ENCODE peak calls at places on chromosome 6, in eight cellular contexts. Y is BJ; A is posterior cingulate gyrus; G is epithelial cell of esophagus; Q is activated naive CD8-positive, alpha-beta T cell treated with anti-CD3 and anti-CD28 coated beads for 36 hours; I is testis; R is NCI-H1930; H is CD8-positive, alpha-beta T cell. L is an unnamed sample.

GRCh38 chr6:160135922-160136655 is 14.5 kb downstream of the SLC22A1 start:
- DNase-seq in Y (no peak), A (no peak), G (no peak), Q (no peak), I (no peak), R (no peak), H (no peak), L (no peak)

GRCh38 chr6:14917101-14917500 is 328.8 kb upstream of the JARID2 start:
- DNase-seq in Y (peak), A (no peak), G (peak), Q (no peak), I (no peak), R (no peak), H (no peak), L (peak)

GRCh38 chr6:13711384-13711725 is 280 bp downstream of the RANBP9 start:
- DNase-seq in Y (no peak), A (no peak), G (peak), Q (no peak), I (no peak), R (peak), H (peak), L (no peak)

GRCh38 chr6:149683256-149683860 is 34.5 kb downstream of the LATS1 start:
- DNase-seq in Y (no peak), A (no peak), G (no peak), Q (no peak), I (no peak), R (no peak), H (no peak), L (peak)

GRCh38 chr6:66558189-66558588 is 851.2 kb upstream of the EYS start:
- DNase-seq in Y (no peak), A (no peak), G (no peak), Q (no peak), I (peak), R (no peak), H (no peak), L (no peak)

GRCh38 chr6:143878272-143878760 is 14.0 kb downstream of the ZC2HC1B start:
- DNase-seq in Y (no peak), A (no peak), G (peak), Q (no peak), I (no peak), R (no peak), H (no peak), L (no peak)

GRCh38 chr6:13934721-13935120 is 10.0 kb downstream of the RNF182 start:
- DNase-seq in Y (no peak), A (no peak), G (no peak), Q (no peak), I (no peak), R (no peak), H (no peak), L (no peak)

GRCh38 chr6:117267766-117268534 is 2.6 kb downstream of the VGLL2 start:
- DNase-seq in Y (no peak), A (no peak), G (no peak), Q (no peak), I (no peak), R (no peak), H (no peak), L (no peak)

GRCh38 chr6:75818061-75818855 is 69.2 kb downstream of the MYO6 start:
- DNase-seq in Y (no peak), A (no peak), G (peak), Q (no peak), I (no peak), R (no peak), H (no peak), L (no peak)

GRCh38 chr6:54493138-54493537 is 184.9 kb downstream of the TINAG start:
- DNase-seq in Y (peak), A (no peak), G (peak), Q (no peak), I (no peak), R (no peak), H (no peak), L (peak)

GRCh38 chr6:165847407-165848098 is 184.5 kb upstream of the PDE10A start:
- DNase-seq in Y (no peak), A (no peak), G (no peak), Q (no peak), I (peak), R (no peak), H (no peak), L (no peak)

GRCh38 chr6:148524509-148524908 is 181.9 kb downstream of the SASH1 start:
- DNase-seq in Y (no peak), A (no peak), G (no peak), Q (no peak), I (no peak), R (no peak), H (no peak), L (no peak)

GRCh38 chr6:167532410-167533294 is 207.8 kb downstream of the TTLL2 start:
- DNase-seq in Y (no peak), A (no peak), G (no peak), Q (no peak), I (no peak), R (no peak), H (no peak), L (no peak)

L was measured in kidney glomerular epithelial cell.